ENCODE peak calls at places on chromosome 11, in seven cellular contexts. Z is ovary, C is stomach, M is esophagus squamous epithelium, P is Peyer's patch, V is A549, J is tibial nerve. L is an unnamed sample.
A peak's percentile ranks its signal among the peaks of the same experiment; 100 is the strongest.

GRCh38 chr11:119530503-119530902 is 107.5 kb upstream of the THY1 start:
- DNase-seq in P (no peak), C (no peak), V (no peak), M (no peak), Z (no peak), J (no peak), L (no peak)

GRCh38 chr11:66855574-66856495 is 1.0 kb upstream of the LRFN4 start:
- DNase-seq in Z (peak; percentile 91), J (peak; percentile 83), P (peak; percentile 97), V (peak; percentile 93), C (peak; percentile 94), M (peak; percentile 55), L (peak; percentile 93)

GRCh38 chr11:45025716-45026492 is 75.2 kb upstream of the TP53I11 start:
- DNase-seq in C (no peak), Z (no peak), M (no peak), P (no peak), V (no peak), J (peak; percentile 31), L (peak; percentile 25)

GRCh38 chr11:61973603-61974162 is 6.2 kb upstream of the FTH1 start:
- DNase-seq in C (no peak), J (no peak), V (no peak), P (no peak), M (no peak), Z (peak; percentile 34), L (no peak)

GRCh38 chr11:69003301-69003865 is 9.7 kb downstream of the MRGPRF start:
- DNase-seq in J (no peak), Z (peak; percentile 9), V (no peak), M (no peak), C (no peak), P (peak; percentile 37), L (no peak)

GRCh38 chr11:63489879-63490278 is 1.1 kb downstream of the PLAAT5 start:
- DNase-seq in P (no peak), C (no peak), V (no peak), J (no peak), M (no peak), Z (no peak), L (peak; percentile 49)

GRCh38 chr11:93034640-93035039 is 65.2 kb downstream of the MTNR1B start:
- DNase-seq in C (no peak), P (no peak), M (no peak), Z (no peak), V (no peak), J (no peak), L (no peak)

GRCh38 chr11:267491-267994 is 10.7 kb upstream of the NLRP6 start:
- DNase-seq in P (peak; percentile 82), C (peak; percentile 60), J (peak; percentile 53), Z (no peak), M (no peak), V (peak; percentile 35), L (no peak)

GRCh38 chr11:102295045-102295444 is 22.2 kb upstream of the BIRC3 start:
- DNase-seq in P (no peak), M (no peak), C (no peak), J (no peak), V (no peak), Z (no peak), L (no peak)

GRCh38 chr11:2305862-2306823 is 4.3 kb downstream of the TSPAN32 start:
- DNase-seq in C (peak; percentile 25), V (no peak), Z (peak; percentile 93), M (no peak), P (peak; percentile 58), J (peak; percentile 87), L (peak; percentile 86)

GRCh38 chr11:16780698-16781550 is 42.5 kb downstream of the C11orf58 start:
- DNase-seq in V (no peak), C (peak; percentile 17), J (no peak), Z (no peak), P (no peak), M (no peak), L (no peak)

GRCh38 chr11:81869337-81870065 is 864.2 kb downstream of the FAM181B start:
- DNase-seq in Z (no peak), C (peak; percentile 44), M (no peak), J (no peak), V (no peak), P (no peak), L (no peak)

GRCh38 chr11:11179239-11179638 is 173.8 kb downstream of the CSNK2A3 start:
- DNase-seq in J (no peak), M (no peak), P (no peak), V (peak; percentile 43), C (no peak), Z (no peak), L (peak; percentile 62)

GRCh38 chr11:60459345-60459744 is 3.7 kb downstream of the MS4A1 start:
- DNase-seq in J (no peak), M (no peak), C (no peak), Z (no peak), V (no peak), P (no peak), L (no peak)

GRCh38 chr11:118689503-118689851 is 10.0 kb upstream of the TREH start:
- DNase-seq in P (no peak), C (no peak), J (no peak), M (no peak), Z (no peak), V (no peak), L (no peak)

GRCh38 chr11:105230586-105230985 is 91.0 kb upstream of the CARD18 start:
- DNase-seq in M (no peak), C (no peak), J (no peak), P (no peak), Z (no peak), V (no peak), L (no peak)

GRCh38 chr11:27649800-27650199 is 50.5 kb downstream of the BDNF start:
- DNase-seq in P (no peak), J (no peak), Z (no peak), V (no peak), C (no peak), M (no peak), L (no peak)

GRCh38 chr11:96122601-96123044 is 198.7 kb upstream of the MTMR2 start:
- DNase-seq in P (no peak), J (no peak), Z (no peak), M (no peak), C (no peak), V (no peak), L (no peak)

GRCh38 chr11:92045325-92045724 is 179.3 kb upstream of the FAT3 start:
- DNase-seq in V (no peak), P (no peak), Z (no peak), J (no peak), M (no peak), C (no peak), L (no peak)

GRCh38 chr11:7587712-7588111 is 73.9 kb downstream of the PPFIBP2 start:
- DNase-seq in C (no peak), Z (no peak), P (no peak), J (no peak), V (no peak), M (no peak), L (no peak)

GRCh38 chr11:12693485-12694181 is 19.4 kb downstream of the TEAD1 start:
- DNase-seq in V (peak; percentile 73), J (peak; percentile 59), M (no peak), P (peak; percentile 66), C (peak; percentile 42), Z (peak; percentile 42), L (peak; percentile 44)

GRCh38 chr11:16769386-16769785 is 30.9 kb downstream of the C11orf58 start:
- DNase-seq in M (no peak), J (no peak), P (no peak), V (no peak), C (no peak), Z (no peak), L (no peak)

GRCh38 chr11:130212431-130212961 is 52.9 kb downstream of the ST14 start:
- DNase-seq in J (no peak), C (peak; percentile 22), P (peak; percentile 55), M (no peak), V (no peak), Z (peak; percentile 2), L (peak; percentile 9)

GRCh38 chr11:96215094-96215782 is 127.8 kb downstream of the MAML2 start:
- DNase-seq in Z (no peak), V (no peak), P (no peak), M (no peak), J (no peak), C (no peak), L (no peak)

GRCh38 chr11:115924744-115925567 is 420.7 kb upstream of the CADM1 start:
- DNase-seq in P (no peak), M (no peak), Z (no peak), J (no peak), V (no peak), C (no peak), L (no peak)

GRCh38 chr11:33452806-33453205 is 195.6 kb downstream of the HIPK3 start:
- DNase-seq in M (no peak), P (no peak), C (no peak), V (peak; percentile 22), J (no peak), Z (no peak), L (no peak)

GRCh38 chr11:125164422-125165110 is at the start of gene PKNOX2:
- DNase-seq in M (no peak), C (peak; percentile 73), J (peak; percentile 69), V (peak; percentile 47), Z (peak; percentile 87), P (peak; percentile 74), L (peak; percentile 82)
- TF ChIP-seq CTCF in M (peak; percentile 10), C (no peak), J (peak; percentile 62), V (peak; percentile 43), Z (peak; percentile 40), P (no peak), L (peak; percentile 44)

DNA sequence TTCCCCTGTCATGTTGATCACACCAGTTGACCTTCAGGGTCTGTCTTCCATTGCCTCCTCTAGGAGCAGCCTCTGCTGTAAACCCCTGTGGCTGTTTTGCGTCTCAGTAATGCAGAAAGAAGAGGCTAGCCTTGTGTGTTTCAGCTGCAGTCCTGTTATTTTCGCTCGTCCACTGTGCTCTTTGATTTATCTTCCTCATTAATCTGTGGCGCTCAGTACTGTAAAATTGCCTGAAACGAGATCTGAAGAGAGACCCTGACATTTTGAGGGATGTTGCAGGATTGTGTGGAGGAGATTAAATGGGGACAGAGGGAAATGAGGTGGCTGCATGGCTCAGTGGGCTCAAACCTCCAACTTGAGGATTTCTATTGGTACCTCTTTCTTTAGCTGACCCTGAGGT is 163.7 kb downstream of the DBX1 start:
- DNase-seq in M (no peak), C (no peak), P (no peak), V (no peak), J (no peak), Z (no peak), L (no peak)
- TF ChIP-seq POLR2A in M (no peak), C (no peak), P (no peak), V (no peak), J (no peak), Z (no peak), L (no peak)

GRCh38 chr11:3879967-3880542 is 24.6 kb downstream of the STIM1 start:
- DNase-seq in J (no peak), P (no peak), C (peak; percentile 51), V (no peak), M (no peak), Z (no peak), L (no peak)
- H3K27ac ChIP-seq in J (no peak overlapping the region), P (peak overlapping the region; percentile 50), C (peak overlapping the region; percentile 66), V (peak overlapping the region; percentile 83), M (peak overlapping the region; percentile 54), Z (no peak overlapping the region), L (peak overlapping the region; percentile 57)

GRCh38 chr11:124380585-124380984 is 3.7 kb downstream of the OR8B2 start:
- DNase-seq in J (no peak), P (no peak), C (no peak), Z (no peak), V (no peak), M (no peak), L (no peak)
- TF ChIP-seq CTCF in J (no peak), P (no peak), C (no peak), Z (no peak), V (no peak), M (no peak), L (no peak)